ENCODE peak calls at places on chromosomes 7 and 10, in six cellular contexts. O, N, D, C, J and X are unnamed samples.

GRCh38 chr7:74475987-74476350 is 22.3 kb downstream of the GTF2IRD1 start:
- DNase-seq in O (no peak), N (no peak), D (no peak), C (no peak), J (no peak), X (no peak)

GRCh38 chr10:1402016-1402820 is 335.1 kb downstream of the ADARB2 start:
- DNase-seq in O (no peak), N (no peak), D (no peak), C (no peak), J (no peak), X (no peak)

GRCh38 chr7:135966341-135967043 is 10.7 kb downstream of the MTPN start:
- DNase-seq in O (no peak), N (no peak), D (no peak), C (no peak), J (no peak), X (no peak)

GRCh38 chr7:116593359-116594075 is 68.7 kb downstream of the CAV1 start:
- DNase-seq in O (no peak), N (no peak), D (no peak), C (no peak), J (no peak), X (no peak)

GRCh38 chr10:131085586-131085860 is 226.0 kb downstream of the TCERG1L start:
- DNase-seq in O (no peak), N (no peak), D (no peak), C (no peak), J (no peak), X (no peak)

GRCh38 chr10:76558996-76559888 is 1078.4 kb downstream of the KCNMA1 start:
- DNase-seq in O (peak), N (peak), D (no peak), C (peak), J (no peak), X (peak)

GRCh38 chr7:157005456-157006204 is 4.8 kb downstream of the MNX1 start:
- DNase-seq in O (no peak), N (no peak), D (peak), C (no peak), J (peak), X (no peak)

GRCh38 chr7:35420657-35421056 is 166.8 kb upstream of the TBX20 start:
- DNase-seq in O (peak), N (peak), D (no peak), C (peak), J (no peak), X (peak)

GRCh38 chr10:46555366-46555712 is 1.1 kb downstream of the GPRIN2 start:
- DNase-seq in O (no peak), N (no peak), D (no peak), C (no peak), J (no peak), X (no peak)

GRCh38 chr7:27627146-27627545 is 35.5 kb downstream of the HIBADH start:
- DNase-seq in O (no peak), N (no peak), D (no peak), C (no peak), J (no peak), X (no peak)

GRCh38 chr10:75211007-75211735 is 575 bp downstream of the VDAC2 start:
- DNase-seq in O (peak), N (peak), D (no peak), C (peak), J (no peak), X (peak)

GRCh38 chr7:132641238-132641637 is 65.0 kb upstream of the PLXNA4 start:
- DNase-seq in O (no peak), N (no peak), D (no peak), C (no peak), J (no peak), X (no peak)

GRCh38 chr10:86363184-86363832 is 3.3 kb downstream of the GRID1 start:
- DNase-seq in O (peak), N (no peak), D (peak), C (no peak), J (peak), X (no peak)

GRCh38 chr7:50335795-50336754 is 31.6 kb downstream of the IKZF1 start:
- DNase-seq in O (no peak), N (no peak), D (no peak), C (no peak), J (peak), X (no peak)

GRCh38 chr10:61376908-61377368 is 76.2 kb downstream of the TMEM26 start:
- DNase-seq in O (no peak), N (no peak), D (no peak), C (no peak), J (peak), X (no peak)

GRCh38 chr10:6476989-6477388 is 103.1 kb downstream of the PRKCQ start:
- DNase-seq in O (no peak), N (no peak), D (no peak), C (no peak), J (no peak), X (no peak)

DNA sequence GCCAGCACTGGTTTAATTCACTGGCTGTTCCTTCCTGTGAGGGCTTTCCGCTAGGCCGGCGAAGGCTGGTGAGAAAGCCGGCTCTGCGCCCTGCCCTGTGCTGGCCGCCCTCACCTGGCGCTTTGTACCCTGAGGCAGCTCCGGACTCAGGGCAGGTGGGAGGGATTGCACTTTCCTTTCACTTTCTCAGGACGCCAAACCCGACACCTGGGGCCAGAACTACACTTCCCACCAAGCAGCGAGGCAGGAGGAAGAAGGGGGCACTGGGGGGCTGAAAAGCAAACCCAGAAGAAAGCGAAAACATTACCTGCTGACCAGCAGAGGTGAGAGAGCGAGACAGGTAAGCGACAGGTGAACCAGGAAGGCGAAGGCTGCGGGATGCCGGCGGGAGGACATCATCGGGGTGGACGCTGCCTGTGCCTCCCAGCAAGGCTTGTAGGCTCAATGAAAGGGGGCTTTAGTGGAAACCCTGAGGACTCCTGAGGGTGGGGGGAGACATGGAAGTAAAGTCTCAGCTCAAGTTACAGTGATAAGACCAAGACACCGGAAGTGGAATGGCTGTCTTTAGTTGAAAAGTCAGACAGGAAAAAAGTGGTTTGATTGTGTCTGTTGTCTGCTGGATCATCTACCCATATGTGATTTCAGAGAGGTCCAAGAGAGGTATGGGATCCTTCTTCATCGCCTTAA is at the start of gene RAB19:
- DNase-seq in O (no peak), N (no peak), D (no peak), C (no peak), J (peak), X (no peak)
- H3K4me3 ChIP-seq in O (peak), N (no peak), D (peak), C (peak), J (peak), X (peak)

GRCh38 chr7:6056616-6057015 is 25.4 kb downstream of the ANKRD61 start:
- DNase-seq in O (no peak), N (no peak), D (no peak), C (peak), J (no peak), X (no peak)
- H3K4me3 ChIP-seq in O (no peak), N (no peak), D (no peak), C (peak), J (no peak), X (no peak)

GRCh38 chr10:35819011-35819410 is 176.9 kb upstream of the FZD8 start:
- DNase-seq in O (no peak), N (no peak), D (no peak), C (no peak), J (no peak), X (no peak)
- H3K4me3 ChIP-seq in O (no peak), N (no peak), D (no peak), C (no peak), J (no peak), X (no peak)

DNA sequence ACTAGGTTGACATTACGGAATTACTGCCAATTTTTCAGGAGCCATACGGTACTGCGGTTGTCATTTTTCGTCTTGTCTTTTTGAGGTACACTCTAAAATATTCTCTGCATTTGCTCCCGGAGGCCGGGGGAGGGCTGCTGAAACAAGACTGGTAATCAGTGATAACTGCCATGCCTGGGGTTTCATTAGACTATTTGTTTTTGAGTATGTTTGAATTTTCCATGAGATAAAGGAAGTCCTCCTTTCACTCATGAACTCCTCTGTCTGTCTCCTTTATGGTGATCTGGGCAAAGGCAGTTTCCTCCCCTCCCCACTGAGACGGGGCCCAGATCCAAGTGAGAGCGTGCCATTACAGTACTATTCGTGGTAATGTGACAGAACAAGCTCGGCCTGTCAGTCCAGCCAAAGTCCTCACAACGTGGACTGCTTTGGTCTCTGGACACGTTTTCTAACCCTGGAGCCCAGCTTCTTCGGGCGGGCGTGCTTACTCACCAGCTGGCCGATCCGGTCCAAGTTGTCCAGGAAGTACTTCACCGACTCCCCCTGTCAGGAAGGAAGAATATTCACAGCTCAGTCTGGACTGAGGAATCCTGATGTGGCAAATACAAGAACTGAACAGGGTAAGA is 45.1 kb downstream of the AMZ1 start:
- DNase-seq in O (peak), N (peak), D (no peak), C (peak), J (no peak), X (peak)
- H3K4me3 ChIP-seq in O (no peak), N (no peak), D (no peak), C (no peak), J (no peak), X (no peak)

GRCh38 chr7:98204670-98205069 is 6.6 kb upstream of the BHLHA15 start:
- DNase-seq in O (no peak), N (no peak), D (peak), C (no peak), J (peak), X (no peak)

GRCh38 chr7:98200364-98200763 is 10.9 kb upstream of the BHLHA15 start:
- DNase-seq in O (no peak), N (no peak), D (no peak), C (no peak), J (no peak), X (no peak)

GRCh38 chr7:98203964-98204605 is 7.2 kb upstream of the BHLHA15 start:
- DNase-seq in O (no peak), N (no peak), D (peak), C (no peak), J (peak), X (no peak)

GRCh38 chr7:98203261-98203963 is 7.8 kb upstream of the BHLHA15 start:
- DNase-seq in O (no peak), N (no peak), D (peak), C (no peak), J (peak), X (no peak)

GRCh38 chr7:98202367-98203195 is 8.7 kb upstream of the BHLHA15 start:
- DNase-seq in O (peak), N (no peak), D (peak), C (no peak), J (peak), X (no peak)
- H3K4me3 ChIP-seq in O (no peak), N (no peak), D (no peak), C (no peak), J (no peak), X (no peak)

GRCh38 chr7:134630890-134631289 is 15.8 kb upstream of the BPGM start:
- DNase-seq in O (no peak), N (peak), D (no peak), C (no peak), J (no peak), X (peak)
- H3K4me3 ChIP-seq in O (no peak), N (no peak), D (no peak), C (no peak), J (no peak), X (no peak)

GRCh38 chr10:50432610-50433009 is 181.3 kb upstream of the ASAH2 start:
- DNase-seq in O (no peak), N (no peak), D (no peak), C (no peak), J (no peak), X (no peak)

GRCh38 chr10:50432206-50432605 is 180.9 kb upstream of the ASAH2 start:
- DNase-seq in O (no peak), N (no peak), D (no peak), C (no peak), J (no peak), X (no peak)

GRCh38 chr10:50431791-50432190 is 180.5 kb upstream of the ASAH2 start:
- DNase-seq in O (peak), N (no peak), D (no peak), C (no peak), J (no peak), X (no peak)

GRCh38 chr10:50426485-50426884 is 175.2 kb upstream of the ASAH2 start:
- DNase-seq in O (no peak), N (no peak), D (no peak), C (no peak), J (no peak), X (no peak)

DNA sequence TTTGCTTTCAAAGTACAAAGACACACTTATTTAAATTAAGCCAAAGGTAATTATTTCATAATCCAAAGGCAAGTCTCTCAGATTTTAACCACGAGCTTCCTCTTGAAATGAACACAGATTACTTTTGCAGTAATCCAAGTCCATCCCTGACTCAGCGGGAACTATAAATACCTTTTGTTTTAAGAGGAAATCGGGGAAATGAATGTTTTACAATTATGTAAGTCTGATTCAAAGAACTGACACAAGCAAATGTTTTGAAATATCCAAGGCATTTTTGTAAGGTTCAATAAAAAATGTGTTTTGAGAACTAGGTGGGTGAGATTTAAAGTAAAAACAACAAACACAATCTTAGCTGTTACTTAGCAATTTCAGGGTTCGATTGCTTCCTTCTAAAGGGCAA is 179.8 kb upstream of the ASAH2 start:
- DNase-seq in O (peak), N (peak), D (no peak), C (peak), J (no peak), X (peak)
- H3K4me3 ChIP-seq in O (no peak), N (no peak), D (no peak), C (no peak), J (no peak), X (no peak)